ENCODE peak calls at places on chromosomes 1 and 21, in four cellular contexts. One of them, this sample, is unnamed.

GRCh38 chr1:58941471-58942289 is 157.8 kb upstream of the JUN start:
- DNase-seq in naive B cell: no peak
- DNase-seq in GM20000: no peak
- DNase-seq in iPS DF 19.7: no peak
- DNase-seq in this sample: no peak

GRCh38 chr1:54289061-54289938 is 89.3 kb downstream of the MRPL37 start:
- DNase-seq in GM20000: no peak
- DNase-seq in iPS DF 19.7: no peak
- DNase-seq in naive B cell: no peak
- DNase-seq in this sample: no peak

GRCh38 chr1:170556910-170557309 is 24.9 kb downstream of the GORAB start:
- DNase-seq in naive B cell: no peak
- DNase-seq in iPS DF 19.7: no peak
- DNase-seq in GM20000: no peak
- DNase-seq in this sample: no peak

GRCh38 chr1:208381481-208381880 is 137.3 kb upstream of the PLXNA2 start:
- DNase-seq in iPS DF 19.7: no peak
- DNase-seq in naive B cell: no peak
- DNase-seq in GM20000: no peak
- DNase-seq in this sample: no peak

GRCh38 chr1:160901768-160902167 is 16.8 kb upstream of the ITLN1 start:
- DNase-seq in naive B cell: no peak
- DNase-seq in iPS DF 19.7: no peak
- DNase-seq in GM20000: no peak
- DNase-seq in this sample: no peak

GRCh38 chr1:39105841-39106765 is 80.0 kb downstream of the NDUFS5 start:
- DNase-seq in GM20000: peak; percentile 62
- DNase-seq in iPS DF 19.7: no peak
- DNase-seq in naive B cell: peak; percentile 32
- DNase-seq in this sample: no peak

GRCh38 chr1:23650344-23650990 is 41.1 kb upstream of the RPL11 start:
- DNase-seq in GM20000: no peak
- DNase-seq in iPS DF 19.7: no peak
- DNase-seq in naive B cell: no peak
- DNase-seq in this sample: no peak

GRCh38 chr21:29238052-29238966 is 60.4 kb upstream of the BACH1 start:
- DNase-seq in naive B cell: no peak
- DNase-seq in GM20000: no peak
- DNase-seq in iPS DF 19.7: no peak
- DNase-seq in this sample: no peak

GRCh38 chr1:117210831-117211261 is at the start of gene VTCN1:
- DNase-seq in naive B cell: no peak
- DNase-seq in iPS DF 19.7: no peak
- DNase-seq in GM20000: no peak
- DNase-seq in this sample: no peak

GRCh38 chr1:46065405-46065804 is 67.0 kb downstream of the PIK3R3 start:
- DNase-seq in iPS DF 19.7: no peak
- DNase-seq in naive B cell: no peak
- DNase-seq in GM20000: no peak
- DNase-seq in this sample: no peak

GRCh38 chr1:20584890-20585289 is 4.0 kb upstream of the CDA start:
- DNase-seq in GM20000: no peak
- DNase-seq in iPS DF 19.7: peak; percentile 28
- DNase-seq in naive B cell: no peak
- DNase-seq in this sample: no peak

GRCh38 chr21:35635261-35635660 is 425.1 kb downstream of the SETD4 start:
- DNase-seq in iPS DF 19.7: no peak
- DNase-seq in naive B cell: no peak
- DNase-seq in GM20000: no peak
- DNase-seq in this sample: no peak

GRCh38 chr1:32816676-32817158 is 441 bp downstream of the YARS1 start:
- DNase-seq in iPS DF 19.7: no peak
- DNase-seq in GM20000: peak; percentile 25
- DNase-seq in naive B cell: no peak
- DNase-seq in this sample: no peak

GRCh38 chr1:164423136-164423535 is 135.8 kb upstream of the PBX1 start:
- DNase-seq in iPS DF 19.7: no peak
- DNase-seq in naive B cell: no peak
- DNase-seq in GM20000: no peak
- DNase-seq in this sample: no peak

GRCh38 chr1:247885011-247885410 is 10.4 kb upstream of the OR2W3 start:
- DNase-seq in iPS DF 19.7: no peak
- DNase-seq in GM20000: no peak
- DNase-seq in naive B cell: no peak
- DNase-seq in this sample: no peak

GRCh38 chr1:36222481-36223372 is 1.5 kb upstream of the THRAP3 start:
- DNase-seq in naive B cell: no peak
- DNase-seq in GM20000: no peak
- DNase-seq in iPS DF 19.7: no peak
- DNase-seq in this sample: no peak